ENCODE peak calls at places on chromosome 2, in nine cellular contexts. G is heart left ventricle, C is tibial artery, S is skeletal muscle cell, O is astrocyte of the cerebellum, Z is MG63, I is IMR-90, W is HCT116, Q is choroid plexus epithelial cell. L is an unnamed sample.

GRCh38 chr2:26941486-26941885 is 29.0 kb upstream of the MAPRE3 start:
- DNase-seq in G (no peak), C (no peak), S (no peak), O (no peak), Z (peak; percentile 63), I (no peak), W (no peak), Q (no peak), L (no peak)

GRCh38 chr2:80737047-80737446 is 432.5 kb upstream of the LRRTM1 start:
- DNase-seq in G (no peak), C (no peak), S (no peak), O (no peak), Z (no peak), I (no peak), W (no peak), Q (no peak), L (no peak)

GRCh38 chr2:201248288-201248844 is 12.0 kb upstream of the CASP8 start:
- DNase-seq in G (no peak), C (no peak), S (no peak), O (no peak), Z (no peak), I (no peak), W (no peak), Q (no peak), L (no peak)

GRCh38 chr2:217016829-217017228 is 157.0 kb upstream of the TNP1 start:
- DNase-seq in G (no peak), C (no peak), S (no peak), O (no peak), Z (no peak), I (peak; percentile 2), W (no peak), Q (no peak), L (no peak)

GRCh38 chr2:70934981-70935380 is 719 bp upstream of the ATP6V1B1 start:
- DNase-seq in G (no peak), C (no peak), S (no peak), O (no peak), Z (no peak), I (no peak), W (no peak), Q (no peak), L (no peak)

GRCh38 chr2:128604045-128604444 is 285.4 kb upstream of the HS6ST1 start:
- DNase-seq in G (no peak), C (peak; percentile 56), S (no peak), O (no peak), Z (no peak), I (no peak), W (no peak), Q (no peak), L (no peak)

GRCh38 chr2:203636896-203637818 is 69.3 kb upstream of the CD28 start:
- DNase-seq in G (no peak), C (peak; percentile 68), S (no peak), O (no peak), Z (no peak), I (no peak), W (no peak), Q (peak; percentile 48), L (no peak)

GRCh38 chr2:146587291-146587713 is 1257.5 kb upstream of the ACVR2A start:
- DNase-seq in G (peak; percentile 50), C (no peak), S (no peak), O (no peak), Z (no peak), I (no peak), W (no peak), Q (no peak), L (no peak)

DNA sequence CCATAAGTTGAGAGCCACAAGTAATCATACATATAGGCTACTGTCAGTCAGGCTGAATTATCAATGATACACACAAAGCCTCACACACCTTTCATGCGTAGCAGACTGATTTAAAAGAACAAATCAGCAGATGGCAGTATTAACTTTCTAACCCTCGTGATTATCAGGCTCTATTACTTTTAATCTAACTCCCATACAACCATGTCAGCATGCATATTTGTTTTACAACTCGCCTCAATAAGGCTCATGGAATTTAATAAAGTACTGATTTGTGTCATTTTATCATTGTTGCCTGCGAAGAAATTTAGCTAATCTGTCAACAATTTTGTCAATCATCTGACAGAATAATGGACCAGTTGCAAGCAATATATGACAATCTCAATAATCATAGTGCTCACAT is 82.8 kb downstream of the SLC25A12 start:
- DNase-seq in G (no peak), C (no peak), S (no peak), O (peak; percentile 23), Z (no peak), I (peak; percentile 57), W (peak; percentile 8), Q (peak; percentile 72), L (peak; percentile 11)
- H3K4me3 ChIP-seq in G (no peak overlapping the region), C (no peak overlapping the region), S (no peak overlapping the region), O (no peak overlapping the region), Z (no peak overlapping the region), I (no peak overlapping the region), W (no peak overlapping the region), Q (no peak overlapping the region), L (no peak overlapping the region)

DNA sequence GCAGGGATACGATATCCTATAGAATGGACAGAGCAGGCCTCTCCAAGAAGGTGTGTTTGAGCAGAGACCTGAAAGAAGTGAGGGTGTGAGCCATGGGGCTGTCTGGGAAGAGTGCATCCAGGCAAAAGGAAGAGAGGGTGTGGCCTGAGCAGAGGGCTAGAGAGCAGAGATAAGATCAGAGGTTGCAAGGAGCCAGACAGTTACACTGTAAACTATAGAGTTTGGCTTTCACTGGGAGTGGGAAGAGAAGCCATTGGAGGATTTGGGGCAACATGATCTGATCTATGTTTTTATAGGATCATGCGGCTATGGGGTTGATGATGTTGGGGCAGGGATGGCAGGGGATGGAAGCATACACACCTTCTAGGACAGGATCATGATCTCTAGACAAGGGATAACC is 124.1 kb upstream of the MAP3K20 start:
- DNase-seq in G (no peak), C (no peak), S (no peak), O (no peak), Z (no peak), I (no peak), W (no peak), Q (no peak), L (no peak)
- H3K4me3 ChIP-seq in G (no peak overlapping the region), C (no peak overlapping the region), S (no peak overlapping the region), O (no peak overlapping the region), Z (no peak overlapping the region), I (no peak overlapping the region), W (no peak overlapping the region), Q (no peak overlapping the region), L (no peak overlapping the region)

DNA sequence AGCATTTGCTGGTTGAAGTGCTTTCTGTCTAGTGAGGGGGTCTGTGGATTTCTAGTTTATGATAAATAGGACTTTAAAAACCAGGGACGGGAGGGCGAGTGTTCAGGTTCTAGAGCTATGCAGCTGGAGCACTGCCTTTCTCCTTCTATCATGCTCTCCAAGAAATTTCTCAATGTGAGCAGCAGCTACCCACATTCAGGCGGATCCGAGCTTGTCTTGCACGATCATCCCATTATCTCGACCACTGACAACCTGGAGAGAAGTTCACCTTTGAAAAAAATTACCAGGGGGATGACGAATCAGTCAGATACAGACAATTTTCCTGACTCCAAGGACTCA is at the start of gene TBR1:
- DNase-seq in G (no peak), C (no peak), S (no peak), O (no peak), Z (no peak), I (no peak), W (no peak), Q (no peak), L (no peak)
- H3K4me3 ChIP-seq in G (peak within 1 kb of the TSS; percentile 61), C (peak within 1 kb of the TSS; percentile 48), S (no peak within 1 kb of the TSS), O (no peak within 1 kb of the TSS), Z (no peak within 1 kb of the TSS), I (no peak within 1 kb of the TSS), W (no peak within 1 kb of the TSS), Q (peak within 1 kb of the TSS; percentile 2), L (no peak within 1 kb of the TSS)

GRCh38 chr2:157173740-157174184 is 83.7 kb upstream of the GALNT5 start:
- DNase-seq in G (no peak), C (no peak), S (peak; percentile 100), O (peak; percentile 99), Z (peak; percentile 71), I (peak; percentile 100), W (no peak), Q (peak; percentile 99), L (peak; percentile 99)

GRCh38 chr2:157172239-157172638 is 85.3 kb upstream of the GALNT5 start:
- DNase-seq in G (no peak), C (no peak), S (no peak), O (no peak), Z (no peak), I (peak; percentile 52), W (no peak), Q (no peak), L (no peak)

GRCh38 chr2:157172866-157173578 is 84.5 kb upstream of the GALNT5 start:
- DNase-seq in G (no peak), C (no peak), S (no peak), O (no peak), Z (no peak), I (peak; percentile 59), W (no peak), Q (peak; percentile 65), L (no peak)

GRCh38 chr2:157176602-157177001 is 80.9 kb upstream of the GALNT5 start:
- DNase-seq in G (no peak), C (no peak), S (no peak), O (no peak), Z (no peak), I (no peak), W (no peak), Q (no peak), L (no peak)

GRCh38 chr2:157174321-157174720 is 83.2 kb upstream of the GALNT5 start:
- DNase-seq in G (no peak), C (no peak), S (no peak), O (no peak), Z (no peak), I (peak; percentile 38), W (no peak), Q (no peak), L (no peak)
- H3K4me3 ChIP-seq in G (no peak overlapping the region), C (no peak overlapping the region), S (no peak overlapping the region), O (no peak overlapping the region), Z (no peak overlapping the region), I (no peak overlapping the region), W (no peak overlapping the region), Q (no peak overlapping the region), L (no peak overlapping the region)

GRCh38 chr2:188345020-188345419 is 53.3 kb downstream of the GULP1 start:
- DNase-seq in G (no peak), C (no peak), S (no peak), O (no peak), Z (no peak), I (peak; percentile 14), W (no peak), Q (no peak), L (no peak)
- H3K4me3 ChIP-seq in G (no peak overlapping the region), C (no peak overlapping the region), S (no peak overlapping the region), O (no peak overlapping the region), Z (no peak overlapping the region), I (no peak overlapping the region), W (no peak overlapping the region), Q (no peak overlapping the region), L (no peak overlapping the region)

DNA sequence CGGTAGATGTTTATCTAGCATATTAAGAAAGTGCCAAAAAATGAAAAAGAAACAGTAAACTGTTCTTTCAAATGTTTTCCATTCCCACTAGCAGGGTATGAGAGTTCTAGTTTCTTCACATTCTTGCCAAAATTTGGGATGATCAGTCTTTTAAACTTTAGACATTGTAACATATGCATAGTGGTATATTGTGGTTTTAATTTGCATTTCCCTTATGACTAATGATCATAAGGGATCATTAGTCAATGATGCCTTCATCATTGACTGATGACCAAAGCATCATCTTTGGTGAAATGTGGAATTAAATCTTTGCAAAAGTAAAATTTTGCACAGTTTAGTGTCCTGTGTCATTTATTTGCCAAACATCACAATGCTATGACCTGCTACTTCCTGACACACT is 59.0 kb upstream of the SLC1A4 start:
- DNase-seq in G (no peak), C (no peak), S (no peak), O (no peak), Z (no peak), I (no peak), W (no peak), Q (no peak), L (no peak)
- H3K4me3 ChIP-seq in G (no peak overlapping the region), C (no peak overlapping the region), S (no peak overlapping the region), O (no peak overlapping the region), Z (no peak overlapping the region), I (no peak overlapping the region), W (no peak overlapping the region), Q (no peak overlapping the region), L (no peak overlapping the region)